ENCODE peak calls at places on chromosomes 6 and 20, in ten cellular contexts. R is IMR-90; N is COR-L47; F is tibial artery; B is iPS-NIHi11; W is NCI-H510A treated with DMSO at 0.1 percent for 48 hours; U is activated CD8-positive, alpha-beta memory T cell treated with anti-CD3 and anti-CD28 coated beads, Interleukin-2, amount 10 ng/mL, durations not matched to agents 7 days and 5 days; P is retinal pigment epithelial cell; J is stimulated activated CD8-positive, alpha-beta memory T cell treated with anti-CD3 and anti-CD28 coated beads, Interleukin-2, amount 100 ng/mL, for 1 hour; Z is fibroblast of gingiva. M is an unnamed sample.

GRCh38 chr6:160102956-160103824 is 18.4 kb upstream of the SLC22A1 start:
- DNase-seq in Z (peak), P (no peak), U (peak), W (peak), N (no peak), B (peak), F (peak), J (no peak), R (peak), M (no peak)

GRCh38 chr20:34948030-34948429 is 7.6 kb downstream of the GSS start:
- DNase-seq in W (no peak), Z (peak), J (no peak), N (no peak), P (no peak), U (no peak), R (peak), B (no peak), F (no peak), M (no peak)

GRCh38 chr20:44166477-44166876 is 20.5 kb downstream of the JPH2 start:
- DNase-seq in W (no peak), P (no peak), Z (peak), B (no peak), R (peak), U (no peak), F (peak), N (no peak), J (no peak), M (no peak)

GRCh38 chr20:19423892-19424620 is 211.6 kb downstream of the SLC24A3 start:
- DNase-seq in N (no peak), Z (no peak), W (no peak), P (no peak), F (no peak), U (no peak), J (no peak), R (no peak), B (no peak), M (no peak)

GRCh38 chr6:80637312-80637711 is 530.8 kb downstream of the BCKDHB start:
- DNase-seq in U (no peak), F (no peak), P (no peak), Z (no peak), B (no peak), N (no peak), R (peak), W (no peak), J (no peak), M (no peak)

GRCh38 chr6:55578537-55579363 is at the start of gene HMGCLL1:
- DNase-seq in Z (peak), P (peak), J (no peak), B (peak), U (no peak), R (no peak), F (no peak), W (peak), N (peak), M (no peak)

GRCh38 chr20:3701061-3701998 is 11.1 kb downstream of the SIGLEC1 start:
- DNase-seq in R (no peak), B (no peak), W (no peak), Z (no peak), F (no peak), U (no peak), J (no peak), N (no peak), P (no peak), M (no peak)

GRCh38 chr20:37521091-37521771 is at the start of gene NNAT:
- DNase-seq in N (no peak), P (no peak), F (no peak), W (peak), R (no peak), B (no peak), U (no peak), Z (no peak), J (no peak), M (no peak)

GRCh38 chr6:75906871-75907270 is 157.8 kb downstream of the MYO6 start:
- DNase-seq in U (no peak), Z (no peak), F (no peak), R (no peak), B (no peak), W (no peak), P (no peak), J (no peak), N (no peak), M (no peak)

GRCh38 chr6:161319231-161319630 is 45.4 kb upstream of the AGPAT4 start:
- DNase-seq in Z (no peak), B (no peak), R (no peak), P (no peak), W (no peak), J (no peak), U (no peak), N (no peak), F (no peak), M (no peak)

GRCh38 chr20:10673176-10673830 is 496 bp downstream of the JAG1 start:
- DNase-seq in W (peak), Z (peak), J (no peak), P (no peak), B (peak), F (no peak), N (no peak), R (no peak), U (no peak), M (no peak)

GRCh38 chr20:48260370-48260769 is 475.1 kb upstream of the SULF2 start:
- DNase-seq in B (no peak), R (no peak), J (no peak), Z (no peak), W (no peak), F (no peak), N (no peak), P (no peak), U (no peak), M (no peak)

GRCh38 chr6:34143884-34144580 is 1.9 kb downstream of the GRM4 start:
- DNase-seq in W (peak), U (no peak), P (no peak), J (no peak), N (peak), F (no peak), B (peak), R (no peak), Z (no peak), M (peak)

GRCh38 chr6:39430968-39431523 is 108.5 kb upstream of the KCNK16 start:
- DNase-seq in P (peak), J (no peak), B (peak), N (peak), Z (peak), F (peak), U (no peak), W (peak), R (no peak), M (no peak)

GRCh38 chr20:9035129-9035528 is 33.8 kb upstream of the PLCB4 start:
- DNase-seq in R (peak), F (peak), N (no peak), B (no peak), Z (peak), P (peak), W (no peak), J (no peak), U (no peak), M (no peak)

GRCh38 chr6:78605909-78606446 is 261.4 kb upstream of the IRAK1BP1 start:
- DNase-seq in J (no peak), U (no peak), N (no peak), P (peak), B (no peak), F (no peak), R (peak), W (no peak), Z (peak), M (no peak)

GRCh38 chr6:34226066-34226465 is 10.6 kb upstream of the HMGA1 start:
- DNase-seq in J (no peak), R (no peak), W (no peak), U (no peak), P (no peak), F (no peak), N (no peak), B (no peak), Z (no peak), M (no peak)

GRCh38 chr6:11918021-11918738 is 93.9 kb upstream of the HIVEP1 start:
- DNase-seq in U (no peak), R (peak), N (no peak), F (no peak), B (no peak), Z (peak), W (no peak), P (no peak), J (no peak), M (no peak)

GRCh38 chr6:40342674-40343230 is 244.4 kb downstream of the LRFN2 start:
- DNase-seq in R (no peak), Z (no peak), W (no peak), B (no peak), U (no peak), P (no peak), N (no peak), F (peak), J (no peak), M (no peak)

GRCh38 chr6:13472099-13472498 is 15.3 kb downstream of the GFOD1 start:
- DNase-seq in J (no peak), Z (peak), F (no peak), R (peak), W (no peak), P (no peak), N (no peak), B (no peak), U (no peak), M (no peak)

GRCh38 chr6:1315560-1316386 is 3.9 kb downstream of the FOXQ1 start:
- DNase-seq in Z (no peak), N (no peak), U (no peak), B (peak), P (no peak), W (no peak), R (no peak), J (no peak), F (no peak), M (no peak)

GRCh38 chr20:59848182-59848581 is 85.3 kb downstream of the SYCP2 start:
- DNase-seq in J (no peak), N (no peak), R (no peak), U (no peak), P (no peak), Z (no peak), B (no peak), W (no peak), F (no peak), M (no peak)

GRCh38 chr6:138084904-138085838 is 22.0 kb downstream of the PERP start:
- DNase-seq in B (no peak), Z (no peak), U (no peak), J (no peak), R (no peak), F (no peak), N (no peak), P (no peak), W (no peak), M (no peak)